ENCODE peak calls at places on chromosomes 16 and 17, in seven cellular contexts. D is transverse colon; Z is T-helper 2 cell; B is stimulated activated CD4-positive, alpha-beta T cell treated with anti-CD3 and anti-CD28 coated beads, Interleukin-4, amount 100 ng/mL, for 4 hours; K is foreskin melanocyte; W is HuH-7.5; S is activated effector memory CD4-positive, alpha-beta T cell treated with anti-CD3 and anti-CD28 coated beads, Interleukin-2, amount 50 U/mL, for 16 hours. U is an unnamed sample.

GRCh38 chr16:59758848-59759247 is 1024.7 kb upstream of the GOT2 start:
- DNase-seq in D (no peak), W (no peak), Z (no peak), K (no peak), B (no peak), S (no peak), U (no peak)

GRCh38 chr16:3282103-3282746 is 1.1 kb upstream of the ZNF263 start:
- DNase-seq in Z (no peak), K (no peak), B (no peak), D (no peak), S (no peak), W (peak; percentile 67), U (no peak)

GRCh38 chr17:16381496-16381820 is 567 bp downstream of the UBB start:
- DNase-seq in Z (peak; percentile 10), W (no peak), K (no peak), D (no peak), B (peak; percentile 42), S (no peak), U (no peak)

GRCh38 chr17:44602390-44602789 is 45.1 kb downstream of the FZD2 start:
- DNase-seq in S (no peak), B (no peak), D (no peak), Z (no peak), W (no peak), K (no peak), U (no peak)

GRCh38 chr16:79721186-79721745 is 120.7 kb upstream of the MAF start:
- DNase-seq in D (peak; percentile 45), W (no peak), S (no peak), B (no peak), K (no peak), Z (no peak), U (no peak)

GRCh38 chr17:18246109-18246725 is 12.3 kb downstream of the FLII start:
- DNase-seq in B (no peak), K (no peak), S (no peak), D (no peak), W (no peak), Z (no peak), U (no peak)

GRCh38 chr16:69748694-69749345 is 5.9 kb downstream of the NOB1 start:
- DNase-seq in B (no peak), W (no peak), Z (no peak), D (no peak), K (no peak), S (no peak), U (peak; percentile 52)

GRCh38 chr17:68955181-68955841 is at the start of gene ABCA8:
- DNase-seq in D (no peak), Z (no peak), B (no peak), K (no peak), W (no peak), S (no peak), U (peak; percentile 28)

GRCh38 chr17:42067371-42068180 is 17.2 kb upstream of the C17orf113 start:
- DNase-seq in Z (peak; percentile 64), B (peak; percentile 48), K (peak; percentile 17), D (peak; percentile 77), S (peak; percentile 91), W (peak; percentile 86), U (no peak)

GRCh38 chr17:38735161-38735997 is 5.2 kb downstream of the CISD3 start:
- DNase-seq in B (peak; percentile 67), D (peak; percentile 66), S (peak; percentile 92), W (peak; percentile 81), K (no peak), Z (peak; percentile 63), U (peak; percentile 66)

GRCh38 chr16:88618182-88618955 is 20.0 kb upstream of the IL17C start:
- DNase-seq in W (peak; percentile 87), S (no peak), Z (no peak), B (no peak), D (no peak), K (no peak), U (no peak)

GRCh38 chr16:74029122-74029805 is 267.4 kb upstream of the PSMD7 start:
- DNase-seq in D (peak; percentile 45), Z (no peak), W (no peak), B (no peak), S (no peak), K (no peak), U (no peak)

GRCh38 chr17:65547253-65547670 is 14.2 kb downstream of the AXIN2 start:
- DNase-seq in S (no peak), W (no peak), K (no peak), B (no peak), D (peak; percentile 90), Z (no peak), U (no peak)

GRCh38 chr17:71631483-71631882 is 489.3 kb upstream of the SOX9 start:
- DNase-seq in B (no peak), Z (no peak), K (peak; percentile 14), W (no peak), D (no peak), S (no peak), U (no peak)

GRCh38 chr17:40844671-40845107 is 22.3 kb upstream of the KRT10 start:
- DNase-seq in S (no peak), Z (no peak), D (no peak), W (no peak), B (no peak), K (no peak), U (no peak)

GRCh38 chr17:58333396-58334207 is 5.0 kb upstream of the TSPOAP1 start:
- DNase-seq in D (no peak), S (no peak), K (no peak), B (peak; percentile 17), W (no peak), Z (no peak), U (no peak)

GRCh38 chr16:51048544-51048943 is 102.5 kb downstream of the SALL1 start:
- DNase-seq in S (no peak), B (no peak), D (no peak), W (no peak), K (no peak), Z (no peak), U (no peak)

GRCh38 chr16:56286819-56287218 is 95.5 kb downstream of the GNAO1 start:
- DNase-seq in Z (no peak), K (no peak), S (no peak), W (no peak), D (no peak), B (no peak), U (peak; percentile 69)

GRCh38 chr17:61997649-61998048 is 67.4 kb downstream of the MED13 start:
- DNase-seq in K (no peak), B (no peak), Z (no peak), D (no peak), S (no peak), W (no peak), U (no peak)

GRCh38 chr17:14387036-14387435 is 86.2 kb downstream of the HS3ST3B1 start:
- DNase-seq in B (no peak), K (no peak), D (no peak), W (no peak), S (no peak), Z (no peak), U (no peak)

GRCh38 chr17:61468263-61468907 is 16.2 kb downstream of the TBX4 start:
- DNase-seq in W (no peak), K (no peak), Z (no peak), B (no peak), S (no peak), D (no peak), U (no peak)

GRCh38 chr16:2527071-2527783 is 4.0 kb downstream of the CEMP1 start:
- DNase-seq in Z (no peak), D (no peak), W (no peak), S (no peak), B (no peak), K (no peak), U (peak; percentile 60)

GRCh38 chr16:23505180-23505665 is 5.1 kb downstream of the GGA2 start:
- DNase-seq in S (no peak), K (no peak), D (no peak), Z (no peak), B (no peak), W (no peak), U (no peak)

GRCh38 chr16:71915350-71915749 is 20.0 kb downstream of the IST1 start:
- DNase-seq in D (no peak), W (no peak), S (no peak), K (no peak), Z (no peak), B (no peak), U (no peak)

GRCh38 chr17:33469411-33469810 is 176.3 kb upstream of the ASIC2 start:
- DNase-seq in S (no peak), Z (no peak), B (no peak), W (no peak), K (no peak), D (no peak), U (no peak)

GRCh38 chr17:17502741-17503565 is 6.8 kb upstream of the RASD1 start:
- DNase-seq in Z (no peak), S (no peak), K (no peak), W (no peak), B (no peak), D (no peak), U (no peak)

GRCh38 chr17:50928662-50929061 is 62.5 kb upstream of the TOB1 start:
- DNase-seq in D (no peak), Z (no peak), W (no peak), S (no peak), K (no peak), B (no peak), U (no peak)

GRCh38 chr16:56606688-56607618 is 1.4 kb upstream of the MT2A start:
- DNase-seq in S (peak; percentile 60), K (peak; percentile 90), W (no peak), B (no peak), D (peak; percentile 67), Z (no peak), U (no peak)

GRCh38 chr17:72393553-72393952 is 272.7 kb downstream of the SOX9 start:
- DNase-seq in B (no peak), Z (no peak), D (no peak), W (no peak), S (no peak), K (no peak), U (no peak)

GRCh38 chr17:20073056-20073979 is 64.2 kb downstream of the SPECC1 start:
- DNase-seq in D (peak; percentile 38), S (peak; percentile 69), K (no peak), W (no peak), Z (no peak), B (peak; percentile 13), U (no peak)

U was measured in upper lobe of left lung.